ENCODE peak calls at places on chromosomes 4 and X, in ten cellular contexts. K, N, A, J, E, Z, B, F, U and S are unnamed samples. For H3K36me3 and H3K9me3, the result is how much of the 10 kb centered on the place peaks cover.

GRCh38 chrX:45352588-45352987 is 151.9 kb upstream of the DIPK2B start:
- DNase-seq in K (no peak), J (no peak), A (no peak), N (no peak), E (no peak), U (no peak), Z (no peak), B (no peak), F (no peak), S (no peak)

GRCh38 chrX:39682778-39683177 is 415.0 kb downstream of the BCOR start:
- DNase-seq in K (no peak), B (no peak), N (no peak), Z (no peak), F (no peak), E (no peak), A (no peak), J (no peak), U (no peak), S (no peak)

GRCh38 chr4:48234575-48234974 is 35.1 kb downstream of the TEC start:
- DNase-seq in U (no peak), J (no peak), Z (no peak), A (no peak), N (no peak), K (no peak), F (no peak), E (no peak), B (no peak), S (no peak)

GRCh38 chr4:185062606-185063005 is 44.3 kb downstream of the HELT start:
- DNase-seq in E (no peak), J (no peak), A (no peak), Z (no peak), U (no peak), F (no peak), B (no peak), K (no peak), N (no peak), S (no peak)

GRCh38 chrX:9687899-9688298 is 77.7 kb downstream of the GPR143 start:
- DNase-seq in U (no peak), B (no peak), A (no peak), N (no peak), E (no peak), Z (no peak), K (no peak), J (no peak), F (no peak), S (no peak)

GRCh38 chr4:147037089-147037488 is 91.4 kb upstream of the TTC29 start:
- DNase-seq in B (no peak), N (no peak), Z (no peak), E (no peak), F (no peak), U (no peak), A (no peak), K (no peak), J (no peak), S (no peak)

GRCh38 chr4:74041418-74041817 is 2.9 kb upstream of the CXCL3 start:
- DNase-seq in E (no peak), U (no peak), B (no peak), Z (no peak), F (no peak), J (no peak), K (no peak), N (no peak), A (no peak), S (no peak)

GRCh38 chr4:8192748-8193738 is 6.0 kb upstream of the SH3TC1 start:
- DNase-seq in F (peak), A (no peak), J (peak), N (peak), K (peak), Z (no peak), B (peak), E (peak), U (peak), S (peak)

GRCh38 chr4:20137176-20137575 is 114.5 kb upstream of the SLIT2 start:
- DNase-seq in B (no peak), U (no peak), E (peak), N (no peak), A (no peak), F (peak), J (peak), Z (no peak), K (no peak), S (no peak)

GRCh38 chr4:85092536-85092935 is 126.0 kb upstream of the WDFY3 start:
- DNase-seq in J (no peak), U (no peak), A (no peak), F (no peak), B (no peak), Z (no peak), N (no peak), E (no peak), K (no peak), S (no peak)

GRCh38 chr4:183860726-183861125 is 44.4 kb upstream of the STOX2 start:
- DNase-seq in U (no peak), F (no peak), K (no peak), B (no peak), A (no peak), Z (no peak), N (no peak), E (no peak), J (no peak), S (no peak)

GRCh38 chrX:37504991-37505390 is 66.5 kb upstream of the LANCL3 start:
- DNase-seq in E (no peak), B (no peak), K (no peak), U (no peak), A (no peak), J (no peak), F (no peak), Z (no peak), N (no peak), S (no peak)

GRCh38 chrX:3504916-3505315 is 158.5 kb upstream of the MXRA5 start:
- DNase-seq in N (no peak), Z (no peak), F (peak), J (no peak), K (no peak), B (no peak), E (peak), U (no peak), A (no peak), S (no peak)

GRCh38 chr4:72505314-72505744 is 63.7 kb downstream of the ADAMTS3 start:
- DNase-seq in U (no peak), F (peak), Z (peak), J (no peak), K (peak), N (no peak), B (no peak), E (peak), A (no peak), S (no peak)

GRCh38 chrX:78945186-78945912 is at the start of gene P2RY10:
- DNase-seq in Z (no peak), U (no peak), K (no peak), J (no peak), N (no peak), E (no peak), B (peak), A (no peak), F (no peak), S (no peak)

GRCh38 chr4:8908206-8908893 is 36.7 kb upstream of the HMX1 start:
- DNase-seq in U (no peak), F (no peak), K (no peak), Z (no peak), N (peak), B (no peak), A (no peak), J (no peak), E (no peak), S (peak)

GRCh38 chr4:108774809-108775530 is 12.1 kb upstream of the ETNPPL start:
- DNase-seq in U (peak), A (no peak), K (no peak), N (peak), B (no peak), F (no peak), E (no peak), Z (no peak), J (no peak), S (no peak)

GRCh38 chr4:24704152-24704551 is 91.2 kb upstream of the SOD3 start:
- DNase-seq in U (no peak), F (no peak), A (no peak), N (no peak), J (no peak), K (no peak), B (no peak), Z (no peak), E (no peak), S (no peak)

GRCh38 chrX:44245730-44246129 is 97.7 kb downstream of the EFHC2 start:
- DNase-seq in E (no peak), J (no peak), N (no peak), B (no peak), Z (no peak), U (no peak), K (no peak), A (no peak), F (no peak), S (no peak)

GRCh38 chr4:108849611-108850406 is 87.0 kb upstream of the ETNPPL start:
- DNase-seq in K (peak), E (peak), N (no peak), F (peak), A (no peak), B (peak), Z (no peak), J (peak), U (no peak), S (peak)

GRCh38 chr4:105520819-105521790 is 31.3 kb upstream of the ARHGEF38 start:
- DNase-seq in E (peak), N (no peak), U (no peak), A (no peak), B (peak), K (peak), J (peak), F (peak), Z (no peak), S (no peak)

GRCh38 chrX:149511081-149511480 is 6.0 kb upstream of the IDS start:
- DNase-seq in N (no peak), A (no peak), J (no peak), U (no peak), K (peak), E (peak), F (peak), B (no peak), Z (no peak), S (no peak)

GRCh38 chr4:105483840-105484239 is 10.0 kb upstream of the PPA2 start:
- DNase-seq in N (no peak), E (no peak), A (no peak), Z (no peak), F (no peak), J (no peak), K (no peak), B (no peak), U (no peak), S (no peak)

GRCh38 chrX:134186362-134187121 is 50.4 kb upstream of the CCDC160 start:
- DNase-seq in B (peak), J (peak), F (no peak), K (peak), Z (no peak), N (no peak), A (no peak), U (no peak), E (no peak), S (no peak)

GRCh38 chr4:38101563-38101962 is 141.4 kb downstream of the PTTG2 start:
- DNase-seq in J (no peak), U (no peak), B (no peak), F (peak), K (no peak), A (no peak), E (peak), Z (no peak), N (no peak), S (no peak)

GRCh38 chr4:82861529-82861928 is 29.4 kb downstream of the SEC31A start:
- DNase-seq in E (no peak), J (no peak), F (no peak), Z (no peak), K (no peak), N (no peak), A (no peak), U (no peak), B (no peak), S (no peak)

GRCh38 chr4:182845618-182846017 is 71.6 kb downstream of the DCTD start:
- DNase-seq in N (no peak), Z (no peak), K (no peak), F (no peak), E (no peak), U (no peak), J (no peak), B (no peak), A (no peak), S (no peak)

GRCh38 chr4:40916218-40916555 is 166.4 kb downstream of the NSUN7 start:
- DNase-seq in A (no peak), J (no peak), B (no peak), E (peak), Z (no peak), K (no peak), U (no peak), N (no peak), F (peak), S (no peak)

GRCh38 chr4:72352746-72353145 is 216.3 kb downstream of the ADAMTS3 start:
- DNase-seq in F (no peak), E (no peak), N (no peak), B (no peak), A (no peak), Z (no peak), U (no peak), K (peak), J (no peak), S (no peak)

DNA sequence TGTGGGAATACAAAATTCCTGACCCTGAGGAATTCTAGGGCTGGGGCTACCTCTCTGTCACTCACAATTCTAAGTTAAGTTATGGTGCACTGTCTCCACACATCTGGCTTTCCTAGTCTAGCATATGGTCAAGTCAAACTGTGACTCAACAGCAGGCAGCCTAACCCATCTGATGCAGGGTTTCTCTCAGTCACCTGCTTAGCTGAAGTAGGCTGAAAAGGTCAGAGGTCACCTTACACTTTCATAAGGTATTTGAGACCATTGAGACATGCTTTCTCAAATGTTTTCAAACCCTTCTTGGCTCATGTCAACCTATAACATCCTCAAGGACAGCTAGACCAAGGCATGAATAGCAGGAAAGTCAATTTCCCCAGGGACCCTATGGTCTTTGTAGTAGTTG is 196.5 kb upstream of the STK26 start:
- DNase-seq in J (no peak), F (no peak), B (no peak), Z (no peak), E (no peak), N (no peak), U (no peak), K (no peak), A (no peak), S (no peak)
- H3K36me3 ChIP-seq in J (under half), F (under half), B (under half), Z (under half), E (under half), N (under half), U (under half), K (under half), A (half or more), S (under half)

GRCh38 chr4:137541181-137541580 is 8.9 kb upstream of the PCDH18 start:
- DNase-seq in U (no peak), F (no peak), A (no peak), J (no peak), K (no peak), N (no peak), E (peak), B (no peak), Z (no peak), S (no peak)
- H3K4me3 ChIP-seq in U (no peak), F (no peak), A (no peak), J (no peak), K (no peak), N (no peak), E (no peak), B (no peak), Z (peak), S (no peak)

GRCh38 chrX:155923200-155923599 is 42.1 kb downstream of the VAMP7 start:
- DNase-seq in U (no peak), E (no peak), B (no peak), Z (no peak), J (no peak), K (no peak), N (no peak), A (no peak), F (no peak), S (no peak)
- H3K9me3 ChIP-seq in U (under half), E (under half), B (under half), Z (under half), J (under half), K (under half), N (under half), A (under half), F (under half), S (under half)

GRCh38 chr4:75525108-75525507 is 10.8 kb downstream of the THAP6 start:
- DNase-seq in K (no peak), F (no peak), E (no peak), B (no peak), Z (no peak), N (no peak), A (no peak), J (no peak), U (no peak), S (no peak)
- H3K36me3 ChIP-seq in K (under half), F (under half), E (under half), B (under half), Z (under half), N (under half), A (half or more), J (half or more), U (under half), S (under half)

GRCh38 chr4:2958446-2958845 is 4.8 kb downstream of the NOP14 start:
- DNase-seq in A (no peak), B (no peak), E (peak), F (peak), N (no peak), U (no peak), K (no peak), Z (no peak), J (no peak), S (no peak)
- H3K4me3 ChIP-seq in A (no peak), B (peak), E (no peak), F (no peak), N (peak), U (no peak), K (no peak), Z (no peak), J (no peak), S (no peak)

GRCh38 chr4:94419549-94419948 is 32.2 kb upstream of the PDLIM5 start:
- DNase-seq in K (no peak), N (no peak), A (no peak), J (no peak), B (no peak), E (no peak), U (no peak), Z (no peak), F (no peak), S (no peak)
- H3K9me3 ChIP-seq in K (under half), N (under half), A (under half), J (under half), B (under half), E (under half), U (under half), Z (under half), F (under half), S (under half)